ENCODE peak calls at places on chromosomes 12 and 14, in ten cellular contexts. D is suprapubic skin, X is breast epithelium, T is K562, A is GM12891, V is HCT116, Y is stomach, U is GM12892, L is transverse colon, O is HepG2. P is an unnamed sample.

GRCh38 chr12:79001404-79001803 is 136.8 kb downstream of the SYT1 start:
- DNase-seq in D (no peak), X (no peak), T (no peak), A (no peak), V (no peak), Y (no peak), U (no peak), L (no peak), O (no peak), P (no peak)

GRCh38 chr14:91827746-91828145 is 39.6 kb downstream of the TC2N start:
- DNase-seq in D (no peak), X (no peak), T (no peak), A (no peak), V (no peak), Y (no peak), U (no peak), L (no peak), O (no peak), P (no peak)

GRCh38 chr12:109179927-109180326 is 63.5 kb downstream of the ACACB start:
- DNase-seq in D (no peak), X (no peak), T (no peak), A (no peak), V (no peak), Y (no peak), U (no peak), L (no peak), O (no peak), P (no peak)

GRCh38 chr14:103436533-103436932 is 51.3 kb downstream of the MARK3 start:
- DNase-seq in D (no peak), X (no peak), T (no peak), A (no peak), V (no peak), Y (no peak), U (no peak), L (no peak), O (no peak), P (no peak)

GRCh38 chr14:68774771-68775613 is 17.9 kb downstream of the ZFP36L1 start:
- DNase-seq in D (peak), X (no peak), T (no peak), A (no peak), V (no peak), Y (peak), U (no peak), L (no peak), O (peak), P (no peak)

GRCh38 chr12:47902131-47902639 is 2.6 kb downstream of the VDR start:
- DNase-seq in D (no peak), X (no peak), T (no peak), A (no peak), V (no peak), Y (no peak), U (no peak), L (no peak), O (no peak), P (no peak)

GRCh38 chr12:93154753-93155475 is 222.8 kb upstream of the NUDT4 start:
- DNase-seq in D (no peak), X (no peak), T (no peak), A (no peak), V (no peak), Y (no peak), U (no peak), L (no peak), O (no peak), P (no peak)

GRCh38 chr14:94635143-94635542 is 23.0 kb downstream of the SERPINA3 start:
- DNase-seq in D (no peak), X (no peak), T (no peak), A (no peak), V (no peak), Y (no peak), U (no peak), L (no peak), O (no peak), P (no peak)

GRCh38 chr12:118025168-118025567 is 8.7 kb downstream of the RFC5 start:
- DNase-seq in D (no peak), X (no peak), T (no peak), A (no peak), V (no peak), Y (no peak), U (no peak), L (no peak), O (no peak), P (no peak)

GRCh38 chr14:102795060-102795925 is 18.0 kb downstream of the TRAF3 start:
- DNase-seq in D (no peak), X (no peak), T (peak), A (no peak), V (no peak), Y (peak), U (no peak), L (peak), O (peak), P (peak)

GRCh38 chr12:127133675-127134335 is 1133.2 kb upstream of the TMEM132C start:
- DNase-seq in D (no peak), X (no peak), T (no peak), A (no peak), V (no peak), Y (no peak), U (no peak), L (no peak), O (no peak), P (no peak)

GRCh38 chr14:61368061-61368710 is 46.8 kb downstream of the PRKCH start:
- DNase-seq in D (no peak), X (no peak), T (no peak), A (no peak), V (no peak), Y (no peak), U (no peak), L (no peak), O (no peak), P (no peak)

GRCh38 chr14:35973770-35974169 is 147.6 kb downstream of the BRMS1L start:
- DNase-seq in D (no peak), X (no peak), T (no peak), A (no peak), V (no peak), Y (no peak), U (no peak), L (no peak), O (no peak), P (no peak)

GRCh38 chr14:105871590-105871989 is 345.2 kb downstream of the TMEM121 start:
- DNase-seq in D (no peak), X (no peak), T (no peak), A (no peak), V (no peak), Y (no peak), U (no peak), L (no peak), O (no peak), P (no peak)

GRCh38 chr12:10212623-10213131 is at the start of gene GABARAPL1:
- DNase-seq in D (peak), X (peak), T (peak), A (peak), V (peak), Y (peak), U (peak), L (peak), O (peak), P (no peak)

GRCh38 chr12:53575502-53576264 is 50.5 kb downstream of the ATF7 start:
- DNase-seq in D (no peak), X (no peak), T (peak), A (no peak), V (no peak), Y (no peak), U (no peak), L (no peak), O (no peak), P (no peak)

GRCh38 chr12:14239350-14239934 is 126.0 kb upstream of the ATF7IP start:
- DNase-seq in D (no peak), X (no peak), T (no peak), A (no peak), V (no peak), Y (no peak), U (no peak), L (no peak), O (peak), P (no peak)

GRCh38 chr12:20128926-20129325 is 239.4 kb upstream of the PDE3A start:
- DNase-seq in D (no peak), X (no peak), T (no peak), A (no peak), V (no peak), Y (no peak), U (no peak), L (no peak), O (no peak), P (no peak)

GRCh38 chr12:122918827-122919226 is 22.9 kb upstream of the VPS37B start:
- DNase-seq in D (no peak), X (no peak), T (no peak), A (no peak), V (no peak), Y (no peak), U (no peak), L (no peak), O (no peak), P (no peak)

GRCh38 chr12:122067966-122068365 is 10.6 kb upstream of the MLXIP start:
- DNase-seq in D (no peak), X (no peak), T (no peak), A (peak), V (no peak), Y (peak), U (peak), L (peak), O (no peak), P (no peak)

GRCh38 chr12:49705479-49706267 is 1.5 kb downstream of the FMNL3 start:
- DNase-seq in D (peak), X (no peak), T (peak), A (no peak), V (no peak), Y (no peak), U (no peak), L (peak), O (peak), P (no peak)

GRCh38 chr12:64624035-64624434 is 13.7 kb downstream of the RASSF3 start:
- DNase-seq in D (no peak), X (no peak), T (no peak), A (no peak), V (no peak), Y (no peak), U (no peak), L (no peak), O (no peak), P (no peak)

GRCh38 chr12:64621257-64621942 is 11.1 kb downstream of the RASSF3 start:
- DNase-seq in D (no peak), X (no peak), T (no peak), A (no peak), V (no peak), Y (no peak), U (no peak), L (no peak), O (no peak), P (no peak)

GRCh38 chr12:64616221-64616620 is 5.9 kb downstream of the RASSF3 start:
- DNase-seq in D (no peak), X (no peak), T (peak), A (no peak), V (no peak), Y (no peak), U (no peak), L (no peak), O (no peak), P (no peak)

DNA sequence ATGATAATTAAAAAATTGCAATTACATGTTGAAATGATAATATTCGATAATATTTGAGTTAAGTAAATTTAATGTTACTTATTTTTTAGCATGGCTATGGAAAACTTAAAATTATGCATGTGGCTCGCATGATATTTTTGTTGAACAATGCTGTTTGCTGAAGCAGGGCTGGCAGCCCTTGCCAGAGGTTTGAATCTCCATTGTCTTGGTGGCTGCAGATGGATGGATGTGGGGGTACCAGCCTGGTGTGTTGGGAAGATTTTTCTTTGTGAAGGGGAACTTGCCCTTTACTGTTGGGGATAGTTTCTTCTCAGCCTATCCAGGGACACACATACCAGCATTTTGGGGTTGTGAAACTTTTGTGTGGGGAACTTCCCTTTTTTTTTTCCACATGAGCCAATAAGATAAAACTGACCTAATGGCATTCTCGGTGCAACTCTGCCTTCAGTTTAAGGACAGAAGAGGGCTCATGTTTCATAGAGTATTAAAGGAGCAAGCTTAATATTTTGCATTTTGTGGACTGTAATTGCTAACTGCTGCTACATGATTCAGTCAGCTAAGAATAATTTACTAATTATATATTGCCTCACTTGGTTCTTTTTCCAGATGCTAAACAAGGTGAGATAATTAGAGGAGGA is 8.8 kb downstream of the RASSF3 start:
- DNase-seq in D (no peak), X (no peak), T (peak), A (no peak), V (no peak), Y (no peak), U (no peak), L (no peak), O (no peak), P (no peak)
- TF ChIP-seq POLR2AphosphoS5 in D (no peak), X (no peak), T (no peak), A (no peak), V (no peak), Y (no peak), U (no peak), L (no peak), O (no peak), P (no peak)

DNA sequence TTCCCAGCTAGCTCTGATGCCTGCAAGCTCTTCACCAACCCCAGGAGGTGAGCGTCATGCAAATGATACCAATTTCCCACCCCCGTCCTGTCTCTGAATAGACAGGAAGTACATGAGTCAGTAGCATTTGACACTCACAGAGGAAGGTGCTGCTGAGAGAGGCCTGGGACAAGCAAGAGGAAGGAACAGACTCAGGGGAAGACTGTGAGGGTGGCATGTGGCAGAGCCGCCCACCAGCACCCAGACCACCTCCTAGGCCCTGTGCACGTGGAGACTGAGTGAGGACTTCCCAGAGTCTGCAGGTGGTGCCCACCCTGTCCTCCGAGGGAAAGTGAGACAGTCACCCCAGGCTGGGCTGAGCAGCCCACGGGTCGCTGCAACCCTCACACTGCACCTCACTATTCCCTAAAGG is 199.5 kb upstream of the SFSWAP start:
- DNase-seq in D (no peak), X (no peak), T (no peak), A (peak), V (peak), Y (no peak), U (peak), L (peak), O (no peak), P (no peak)
- TF ChIP-seq POLR2A in D (no peak), X (no peak), T (no peak), A (peak), V (no peak), Y (no peak), U (peak), L (no peak), O (no peak), P (no peak)

DNA sequence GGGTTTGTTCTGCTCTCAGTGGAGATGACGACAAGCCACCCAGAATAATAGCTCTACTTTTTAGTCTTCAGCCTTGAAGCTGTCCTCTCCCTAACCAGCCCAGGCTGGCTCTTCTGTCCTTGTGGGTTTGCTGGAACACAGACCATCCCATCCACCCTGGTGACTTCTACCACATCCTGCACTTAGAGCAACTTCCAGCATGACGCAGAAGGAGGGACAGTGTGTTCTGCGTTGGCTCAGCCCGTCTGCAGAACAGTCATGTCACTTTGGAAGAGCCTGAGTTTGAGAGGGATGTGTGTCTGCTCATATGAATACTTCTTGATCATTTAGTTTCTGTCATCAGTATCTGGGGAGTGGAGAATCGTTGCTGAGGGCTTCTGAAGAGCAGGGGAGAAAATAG is 198.0 kb downstream of the CACNA1C start:
- DNase-seq in D (no peak), X (no peak), T (no peak), A (no peak), V (no peak), Y (no peak), U (no peak), L (no peak), O (no peak), P (no peak)
- TF ChIP-seq POLR2AphosphoS5 in D (no peak), X (no peak), T (no peak), A (no peak), V (no peak), Y (no peak), U (no peak), L (no peak), O (no peak), P (no peak)

GRCh38 chr12:32897276-32897615 is 669 bp upstream of the PKP2 start:
- DNase-seq in D (no peak), X (no peak), T (no peak), A (no peak), V (no peak), Y (no peak), U (no peak), L (no peak), O (no peak), P (no peak)

GRCh38 chr12:32895688-32896437 is 714 bp downstream of the PKP2 start:
- DNase-seq in D (no peak), X (no peak), T (peak), A (no peak), V (no peak), Y (peak), U (no peak), L (peak), O (peak), P (no peak)

GRCh38 chr12:32897688-32898573 is 1.4 kb upstream of the PKP2 start:
- DNase-seq in D (no peak), X (no peak), T (no peak), A (no peak), V (no peak), Y (no peak), U (no peak), L (no peak), O (no peak), P (no peak)

GRCh38 chr12:32894566-32894965 is 2.0 kb downstream of the PKP2 start:
- DNase-seq in D (no peak), X (no peak), T (no peak), A (no peak), V (no peak), Y (no peak), U (no peak), L (no peak), O (no peak), P (no peak)

GRCh38 chr12:32896438-32897275 is at the start of gene PKP2:
- DNase-seq in D (no peak), X (peak), T (peak), A (no peak), V (peak), Y (peak), U (peak), L (peak), O (peak), P (no peak)
- TF ChIP-seq POLR2A in D (no peak), X (no peak), T (peak), A (no peak), V (no peak), Y (no peak), U (no peak), L (peak), O (peak), P (no peak)

DNA sequence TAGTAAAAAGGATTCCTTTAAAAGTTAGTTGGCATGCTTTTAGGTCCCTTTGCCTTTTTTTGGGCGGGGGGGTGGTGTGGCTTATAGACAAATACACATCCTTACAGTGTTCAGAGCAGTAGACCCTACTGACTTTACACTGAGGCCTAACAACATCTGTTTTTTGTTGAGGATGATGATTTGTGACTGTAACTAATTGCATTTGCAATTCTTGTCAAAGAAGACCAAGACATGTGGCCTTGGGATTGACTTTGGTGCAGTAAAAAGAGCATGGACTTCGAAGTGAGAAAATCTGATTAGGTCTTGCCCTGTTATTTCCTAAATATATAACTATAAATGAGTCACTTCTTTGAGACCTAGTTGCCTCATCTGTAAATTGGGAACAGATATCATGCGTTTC is 77.3 kb downstream of the TRHDE start:
- DNase-seq in D (no peak), X (no peak), T (no peak), A (no peak), V (no peak), Y (no peak), U (no peak), L (no peak), O (no peak), P (no peak)
- TF ChIP-seq POLR2AphosphoS5 in D (no peak), X (no peak), T (no peak), A (no peak), V (no peak), Y (no peak), U (no peak), L (no peak), O (no peak), P (no peak)

GRCh38 chr14:23364164-23364571 is 804 bp downstream of the EFS start:
- DNase-seq in D (no peak), X (peak), T (no peak), A (no peak), V (no peak), Y (no peak), U (no peak), L (no peak), O (no peak), P (no peak)
- TF ChIP-seq POLR2A in D (no peak), X (peak), T (no peak), A (no peak), V (no peak), Y (no peak), U (no peak), L (no peak), O (no peak), P (no peak)

GRCh38 chr14:100533647-100534485 is 53.4 kb downstream of the BEGAIN start:
- DNase-seq in D (peak), X (peak), T (no peak), A (peak), V (no peak), Y (peak), U (peak), L (peak), O (no peak), P (peak)
- TF ChIP-seq POLR2AphosphoS5 in D (no peak), X (no peak), T (no peak), A (no peak), V (no peak), Y (no peak), U (no peak), L (no peak), O (no peak), P (no peak)

DNA sequence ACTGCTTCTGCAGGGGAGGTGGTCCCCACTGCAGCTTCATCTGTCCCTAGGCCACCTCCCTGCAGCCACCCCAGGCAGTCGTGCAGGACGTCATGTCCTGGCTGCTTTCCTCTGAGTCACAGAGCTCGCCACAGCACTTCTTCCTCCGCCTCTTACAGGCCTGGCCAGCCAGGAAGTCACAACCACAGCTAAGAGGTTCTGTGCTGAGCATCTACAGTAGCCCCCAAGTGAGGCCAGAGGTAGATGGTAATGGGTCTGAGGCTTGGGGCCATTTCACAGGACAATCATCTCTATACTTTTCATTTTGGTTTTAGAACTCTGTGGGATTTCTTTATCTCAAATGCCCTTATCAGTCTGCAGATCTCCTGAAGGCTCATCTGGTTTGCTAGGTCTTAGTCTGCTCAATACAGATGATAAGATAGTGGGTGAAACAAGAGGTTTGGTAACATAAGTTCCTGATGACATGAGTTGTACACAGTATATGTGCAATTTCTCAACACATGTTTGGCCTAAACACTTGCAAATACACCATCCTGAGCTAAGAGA is 106.4 kb downstream of the ARF6 start:
- DNase-seq in D (peak), X (peak), T (peak), A (peak), V (peak), Y (peak), U (peak), L (peak), O (no peak), P (no peak)
- TF ChIP-seq POLR2A in D (no peak), X (no peak), T (no peak), A (peak), V (no peak), Y (no peak), U (peak), L (peak), O (no peak), P (no peak)

P was measured in vagina.